ENCODE peak calls at places on chromosomes 6 and 20, in seven cellular contexts. C, K, S, A, Z, G and J are unnamed samples.

GRCh38 chr6:109526905-109527628 is 44.0 kb upstream of the ZBTB24 start:
- DNase-seq in C (peak; percentile 55), K (peak; percentile 42), S (no peak), A (peak; percentile 60), Z (peak; percentile 62), G (no peak), J (no peak)

GRCh38 chr6:95448208-95448607 is 129.1 kb upstream of the MANEA start:
- DNase-seq in C (no peak), K (no peak), S (no peak), A (no peak), Z (no peak), G (no peak), J (no peak)

GRCh38 chr6:2714359-2714895 is 36.3 kb downstream of the MYLK4 start:
- DNase-seq in C (no peak), K (no peak), S (no peak), A (no peak), Z (no peak), G (no peak), J (no peak)

GRCh38 chr20:58753267-58753928 is 60.8 kb downstream of the NPEPL1 start:
- DNase-seq in C (no peak), K (no peak), S (no peak), A (no peak), Z (no peak), G (no peak), J (no peak)

GRCh38 chr20:8082999-8083398 is 49.1 kb upstream of the PLCB1 start:
- DNase-seq in C (no peak), K (no peak), S (no peak), A (no peak), Z (peak; percentile 78), G (no peak), J (no peak)

GRCh38 chr6:24991748-24992467 is 56.1 kb upstream of the RIPOR2 start:
- DNase-seq in C (peak; percentile 27), K (peak; percentile 52), S (no peak), A (peak; percentile 57), Z (peak; percentile 36), G (peak; percentile 38), J (no peak)

GRCh38 chr6:971981-972640 is 279.2 kb upstream of the EXOC2 start:
- DNase-seq in C (no peak), K (no peak), S (no peak), A (no peak), Z (no peak), G (no peak), J (no peak)

GRCh38 chr20:47927944-47928343 is 142.7 kb upstream of the SULF2 start:
- DNase-seq in C (no peak), K (no peak), S (no peak), A (no peak), Z (no peak), G (no peak), J (no peak)